ENCODE peak calls at places on chromosomes 16 and 17, in six cellular contexts. J is transverse colon, Z is cardiac fibroblast, P is stomach, L is GM10248, F is GM12865. W is an unnamed sample.

GRCh38 chr17:77440571-77440981 is 299.8 kb downstream of the SEC14L1 start:
- DNase-seq in J (peak; percentile 29), Z (no peak), P (no peak), L (no peak), F (peak; percentile 86), W (no peak)

GRCh38 chr17:44820631-44821196 is 9.4 kb downstream of the GJC1 start:
- DNase-seq in J (no peak), Z (peak; percentile 92), P (no peak), L (no peak), F (no peak), W (no peak)

GRCh38 chr17:78358538-78359215 is 1.2 kb downstream of the SOCS3 start:
- DNase-seq in J (peak; percentile 48), Z (peak; percentile 59), P (peak; percentile 48), L (no peak), F (peak; percentile 59), W (no peak)

GRCh38 chr16:27748868-27749546 is 199.1 kb downstream of the KATNIP start:
- DNase-seq in J (peak; percentile 67), Z (peak; percentile 70), P (no peak), L (peak; percentile 66), F (peak; percentile 45), W (peak; percentile 52)

GRCh38 chr17:78780852-78781338 is 1.2 kb downstream of the CYTH1 start:
- DNase-seq in J (no peak), Z (peak; percentile 31), P (no peak), L (no peak), F (peak; percentile 55), W (no peak)

GRCh38 chr16:66357523-66357928 is 9.0 kb upstream of the CDH5 start:
- DNase-seq in J (peak; percentile 41), Z (peak; percentile 90), P (peak; percentile 43), L (peak; percentile 71), F (peak; percentile 39), W (peak; percentile 62)

GRCh38 chr17:37527249-37527851 is 37.7 kb downstream of the DUSP14 start:
- DNase-seq in J (no peak), Z (peak; percentile 70), P (no peak), L (peak; percentile 38), F (peak; percentile 61), W (peak; percentile 41)

GRCh38 chr16:83967838-83968482 is at the start of gene NECAB2:
- DNase-seq in J (no peak), Z (peak; percentile 14), P (peak; percentile 43), L (peak; percentile 83), F (peak; percentile 18), W (peak; percentile 91)

GRCh38 chr16:58516768-58517107 is 1.4 kb downstream of the SETD6 start:
- DNase-seq in J (no peak), Z (no peak), P (no peak), L (no peak), F (no peak), W (no peak)

GRCh38 chr16:58515871-58516767 is 802 bp downstream of the SETD6 start:
- DNase-seq in J (peak; percentile 67), Z (no peak), P (peak; percentile 70), L (peak; percentile 67), F (peak; percentile 67), W (peak; percentile 73)

GRCh38 chr16:58518083-58518979 is 3.0 kb downstream of the SETD6 start:
- DNase-seq in J (no peak), Z (no peak), P (no peak), L (no peak), F (peak; percentile 60), W (peak; percentile 63)

GRCh38 chr16:58513874-58514273 is 1.4 kb upstream of the SETD6 start:
- DNase-seq in J (no peak), Z (peak; percentile 34), P (no peak), L (no peak), F (no peak), W (no peak)

DNA sequence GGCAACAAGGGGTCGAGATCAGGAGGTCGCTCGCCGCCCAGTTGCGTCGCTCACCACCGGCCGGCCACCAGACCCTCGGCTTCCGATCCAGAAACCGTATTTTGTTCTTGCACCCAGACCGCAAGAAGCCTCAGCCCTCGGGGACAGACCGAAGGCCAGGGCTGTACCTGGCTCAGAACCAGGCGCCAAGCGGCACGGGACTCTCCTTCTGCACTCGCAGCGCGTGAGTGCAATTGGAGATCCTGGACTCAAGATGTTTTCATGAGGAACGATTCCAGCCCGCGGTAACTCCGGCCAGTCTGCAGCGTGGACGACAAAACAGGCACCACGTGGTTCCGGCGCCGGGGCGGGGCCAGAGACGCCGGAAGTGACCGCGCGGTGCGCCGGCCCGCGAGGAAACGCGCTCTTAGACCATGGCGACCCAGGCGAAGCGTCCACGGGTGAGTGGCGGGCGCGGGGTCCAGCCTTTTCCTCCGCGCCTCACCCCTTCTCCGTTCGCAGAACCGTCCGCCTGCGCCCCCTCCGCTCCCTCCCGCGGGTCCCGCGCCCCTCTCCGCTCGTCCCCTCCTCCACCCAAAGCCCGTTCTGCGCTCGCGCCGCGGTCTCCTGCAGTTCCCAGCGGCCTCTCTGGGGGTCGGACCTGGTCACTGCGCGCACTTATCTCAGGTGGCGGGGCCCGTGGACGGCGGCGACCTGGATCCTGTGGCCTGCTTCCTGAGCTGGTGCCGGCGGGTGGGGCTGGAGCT is at the start of gene SETD6:
- DNase-seq in J (peak; percentile 90), Z (peak; percentile 85), P (peak; percentile 89), L (peak; percentile 87), F (peak; percentile 90), W (peak; percentile 93)
- TF ChIP-seq CTCF in J (no peak), Z (peak; percentile 19), P (no peak), L (peak; percentile 12), F (no peak), W (no peak)

DNA sequence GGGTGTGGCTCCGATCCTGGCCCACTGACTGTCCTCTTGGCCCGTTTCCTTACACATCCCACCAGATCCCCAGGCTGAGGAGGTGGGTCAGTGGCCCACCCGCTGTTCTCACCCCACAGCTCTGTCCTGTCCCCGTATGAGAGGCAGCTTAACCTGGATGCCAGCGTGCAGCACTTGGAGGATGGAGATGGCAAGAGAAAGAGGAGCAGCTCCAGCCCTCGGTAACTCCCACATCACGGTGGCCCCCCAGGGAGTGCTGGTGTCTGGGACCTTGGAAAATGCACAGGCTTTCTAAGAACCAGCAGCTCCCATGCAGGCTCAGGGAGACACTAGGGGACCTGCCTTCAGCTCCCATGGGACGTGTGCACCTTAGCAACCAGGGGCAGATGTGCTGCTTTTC is 4.2 kb upstream of the LLGL2 start:
- DNase-seq in J (no peak), Z (no peak), P (no peak), L (no peak), F (no peak), W (no peak)
- TF ChIP-seq CTCF in J (no peak), Z (no peak), P (no peak), L (no peak), F (no peak), W (no peak)

DNA sequence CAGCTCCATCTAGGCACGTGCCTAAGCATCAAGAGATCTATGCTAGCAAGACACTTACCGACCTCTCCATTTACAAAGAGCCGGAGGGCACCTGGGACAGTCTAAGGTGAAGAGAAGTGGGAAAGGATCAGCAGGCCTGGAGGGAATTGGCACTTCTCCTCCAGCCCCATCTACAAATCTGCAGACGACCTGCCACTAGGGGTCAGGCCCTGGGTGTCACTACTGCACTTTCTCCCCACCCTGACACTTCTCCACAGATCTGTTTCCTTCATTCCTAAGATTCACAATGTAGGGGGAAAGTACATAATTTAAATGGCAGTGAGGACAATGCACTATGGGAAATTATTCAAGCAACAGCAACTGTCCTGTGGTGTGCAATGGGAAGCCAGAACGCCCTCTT is 8.1 kb downstream of the MKS1 start:
- DNase-seq in J (no peak), Z (no peak), P (no peak), L (no peak), F (no peak), W (no peak)
- TF ChIP-seq CTCF in J (no peak), Z (peak; percentile 4), P (no peak), L (peak; percentile 21), F (peak; percentile 20), W (no peak)

GRCh38 chr17:29933379-29933778 is 3.4 kb upstream of the SSH2 start:
- DNase-seq in J (no peak), Z (peak; percentile 52), P (no peak), L (no peak), F (no peak), W (no peak)
- TF ChIP-seq CTCF in J (no peak), Z (peak; percentile 38), P (no peak), L (no peak), F (no peak), W (no peak)

GRCh38 chr17:54007855-54008254 is 185.1 kb downstream of the KIF2B start:
- DNase-seq in J (no peak), Z (no peak), P (no peak), L (no peak), F (no peak), W (no peak)

GRCh38 chr17:54009502-54009901 is 186.8 kb downstream of the KIF2B start:
- DNase-seq in J (no peak), Z (no peak), P (no peak), L (no peak), F (no peak), W (no peak)

GRCh38 chr17:54015734-54016133 is 193.0 kb downstream of the KIF2B start:
- DNase-seq in J (no peak), Z (no peak), P (no peak), L (no peak), F (no peak), W (no peak)

GRCh38 chr17:54013117-54013516 is 190.4 kb downstream of the KIF2B start:
- DNase-seq in J (no peak), Z (no peak), P (no peak), L (no peak), F (no peak), W (no peak)
- TF ChIP-seq CTCF in J (no peak), Z (no peak), P (no peak), L (no peak), F (no peak), W (no peak)

DNA sequence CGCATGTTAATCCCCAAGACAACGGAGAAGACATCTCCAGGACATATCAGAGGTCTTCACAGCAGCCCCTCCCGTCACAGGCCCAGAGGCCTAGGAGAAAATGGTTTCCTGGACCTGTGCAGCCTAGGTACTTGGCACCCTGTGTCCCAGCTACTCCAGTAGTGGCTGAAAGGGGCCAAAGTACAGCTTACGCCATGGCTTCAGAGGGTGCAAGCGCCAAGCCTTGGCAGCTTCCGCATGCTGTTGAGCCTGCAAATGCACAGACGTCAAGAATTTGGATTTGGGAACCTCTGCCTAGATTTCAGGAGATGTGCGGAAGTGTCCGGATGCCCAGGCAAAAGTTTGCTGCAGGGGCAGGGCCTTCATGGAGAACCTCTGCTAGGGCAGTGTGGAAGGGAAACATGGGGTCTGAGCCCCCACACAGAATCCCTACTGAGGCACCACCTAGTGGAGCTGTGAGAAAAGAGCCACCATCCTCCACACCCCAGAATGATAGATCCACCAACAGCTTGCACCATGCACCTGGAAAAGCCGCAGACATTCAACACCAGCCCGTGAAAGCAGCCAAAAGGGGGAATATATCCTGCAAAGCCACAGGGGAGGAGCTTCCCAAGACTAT is 159.3 kb upstream of the COX10 start:
- DNase-seq in J (no peak), Z (no peak), P (no peak), L (no peak), F (no peak), W (no peak)
- TF ChIP-seq CTCF in J (no peak), Z (no peak), P (no peak), L (no peak), F (no peak), W (no peak)

W was measured in GM20000.